ENCODE peak calls at places on chromosomes 5 and 9, in six cellular contexts. One of them, this sample, is unnamed.
A peak's percentile ranks its signal among the peaks of the same experiment; 100 is the strongest.

GRCh38 chr9:91162784-91163440 is 198.8 kb downstream of the AUH start:
- DNase-seq in ACHN: peak; percentile 9
- DNase-seq in WTC11: no peak
- DNase-seq in effector CD8-positive, alpha-beta T cell: no peak
- DNase-seq in stimulated activated CD4-positive, alpha-beta T cell treated with anti-CD3 and anti-CD28 coated beads, Interleukin-2, amount 100 ng/mL, for 48 hours: no peak
- DNase-seq in HFF-Myc: no peak
- DNase-seq in this sample: no peak

GRCh38 chr9:19431361-19432171 is 22.8 kb downstream of the ACER2 start:
- DNase-seq in WTC11: no peak
- DNase-seq in HFF-Myc: no peak
- DNase-seq in ACHN: no peak
- DNase-seq in effector CD8-positive, alpha-beta T cell: no peak
- DNase-seq in stimulated activated CD4-positive, alpha-beta T cell treated with anti-CD3 and anti-CD28 coated beads, Interleukin-2, amount 100 ng/mL, for 48 hours: no peak
- DNase-seq in this sample: no peak

GRCh38 chr9:128151343-128152132 is 2.3 kb downstream of the LCN2 start:
- DNase-seq in effector CD8-positive, alpha-beta T cell: no peak
- DNase-seq in stimulated activated CD4-positive, alpha-beta T cell treated with anti-CD3 and anti-CD28 coated beads, Interleukin-2, amount 100 ng/mL, for 48 hours: no peak
- DNase-seq in ACHN: no peak
- DNase-seq in WTC11: no peak
- DNase-seq in HFF-Myc: no peak
- DNase-seq in this sample: no peak

GRCh38 chr9:107251756-107252322 is 31.2 kb upstream of the RAD23B start:
- DNase-seq in stimulated activated CD4-positive, alpha-beta T cell treated with anti-CD3 and anti-CD28 coated beads, Interleukin-2, amount 100 ng/mL, for 48 hours: no peak
- DNase-seq in effector CD8-positive, alpha-beta T cell: no peak
- DNase-seq in ACHN: no peak
- DNase-seq in HFF-Myc: peak; percentile 77
- DNase-seq in WTC11: no peak
- DNase-seq in this sample: no peak

GRCh38 chr9:131635912-131636311 is 90.6 kb downstream of the PRRT1B start:
- DNase-seq in WTC11: no peak
- DNase-seq in HFF-Myc: no peak
- DNase-seq in effector CD8-positive, alpha-beta T cell: no peak
- DNase-seq in ACHN: no peak
- DNase-seq in stimulated activated CD4-positive, alpha-beta T cell treated with anti-CD3 and anti-CD28 coated beads, Interleukin-2, amount 100 ng/mL, for 48 hours: no peak
- DNase-seq in this sample: no peak

GRCh38 chr5:135195267-135195603 is 161.2 kb upstream of the PITX1 start:
- DNase-seq in ACHN: no peak
- DNase-seq in HFF-Myc: no peak
- DNase-seq in stimulated activated CD4-positive, alpha-beta T cell treated with anti-CD3 and anti-CD28 coated beads, Interleukin-2, amount 100 ng/mL, for 48 hours: no peak
- DNase-seq in effector CD8-positive, alpha-beta T cell: no peak
- DNase-seq in WTC11: no peak
- DNase-seq in this sample: no peak

GRCh38 chr5:14743601-14744295 is 79.2 kb downstream of the OTULIN start:
- DNase-seq in ACHN: no peak
- DNase-seq in WTC11: no peak
- DNase-seq in HFF-Myc: no peak
- DNase-seq in effector CD8-positive, alpha-beta T cell: no peak
- DNase-seq in stimulated activated CD4-positive, alpha-beta T cell treated with anti-CD3 and anti-CD28 coated beads, Interleukin-2, amount 100 ng/mL, for 48 hours: no peak
- DNase-seq in this sample: no peak

GRCh38 chr9:130955947-130956621 is 17.0 kb upstream of the FIBCD1 start:
- DNase-seq in stimulated activated CD4-positive, alpha-beta T cell treated with anti-CD3 and anti-CD28 coated beads, Interleukin-2, amount 100 ng/mL, for 48 hours: no peak
- DNase-seq in HFF-Myc: no peak
- DNase-seq in WTC11: no peak
- DNase-seq in effector CD8-positive, alpha-beta T cell: no peak
- DNase-seq in ACHN: no peak
- DNase-seq in this sample: no peak

GRCh38 chr5:87735918-87736317 is 323.2 kb upstream of the CCNH start:
- DNase-seq in stimulated activated CD4-positive, alpha-beta T cell treated with anti-CD3 and anti-CD28 coated beads, Interleukin-2, amount 100 ng/mL, for 48 hours: no peak
- DNase-seq in effector CD8-positive, alpha-beta T cell: no peak
- DNase-seq in WTC11: no peak
- DNase-seq in ACHN: no peak
- DNase-seq in HFF-Myc: no peak
- DNase-seq in this sample: no peak

GRCh38 chr9:78856144-78856543 is 559.2 kb downstream of the PSAT1 start:
- DNase-seq in effector CD8-positive, alpha-beta T cell: no peak
- DNase-seq in HFF-Myc: no peak
- DNase-seq in WTC11: no peak
- DNase-seq in stimulated activated CD4-positive, alpha-beta T cell treated with anti-CD3 and anti-CD28 coated beads, Interleukin-2, amount 100 ng/mL, for 48 hours: no peak
- DNase-seq in ACHN: no peak
- DNase-seq in this sample: no peak

GRCh38 chr9:36817160-36817834 is 216.8 kb downstream of the PAX5 start:
- DNase-seq in HFF-Myc: no peak
- DNase-seq in ACHN: no peak
- DNase-seq in effector CD8-positive, alpha-beta T cell: no peak
- DNase-seq in stimulated activated CD4-positive, alpha-beta T cell treated with anti-CD3 and anti-CD28 coated beads, Interleukin-2, amount 100 ng/mL, for 48 hours: no peak
- DNase-seq in WTC11: no peak
- DNase-seq in this sample: no peak

GRCh38 chr9:121769939-121770338 is 118.5 kb downstream of the DAB2IP start:
- DNase-seq in stimulated activated CD4-positive, alpha-beta T cell treated with anti-CD3 and anti-CD28 coated beads, Interleukin-2, amount 100 ng/mL, for 48 hours: no peak
- DNase-seq in effector CD8-positive, alpha-beta T cell: no peak
- DNase-seq in ACHN: no peak
- DNase-seq in HFF-Myc: no peak
- DNase-seq in WTC11: no peak
- DNase-seq in this sample: no peak

GRCh38 chr5:83720805-83721431 is at the start of gene HAPLN1:
- DNase-seq in stimulated activated CD4-positive, alpha-beta T cell treated with anti-CD3 and anti-CD28 coated beads, Interleukin-2, amount 100 ng/mL, for 48 hours: no peak
- DNase-seq in ACHN: no peak
- DNase-seq in HFF-Myc: no peak
- DNase-seq in WTC11: peak; percentile 28
- DNase-seq in effector CD8-positive, alpha-beta T cell: no peak
- DNase-seq in this sample: no peak

GRCh38 chr5:39846144-39846543 is 421.4 kb upstream of the DAB2 start:
- DNase-seq in stimulated activated CD4-positive, alpha-beta T cell treated with anti-CD3 and anti-CD28 coated beads, Interleukin-2, amount 100 ng/mL, for 48 hours: no peak
- DNase-seq in ACHN: no peak
- DNase-seq in effector CD8-positive, alpha-beta T cell: no peak
- DNase-seq in WTC11: no peak
- DNase-seq in HFF-Myc: no peak
- DNase-seq in this sample: no peak

GRCh38 chr5:67211926-67212325 is 15.3 kb upstream of the CD180 start:
- DNase-seq in HFF-Myc: no peak
- DNase-seq in ACHN: peak; percentile 21
- DNase-seq in effector CD8-positive, alpha-beta T cell: no peak
- DNase-seq in stimulated activated CD4-positive, alpha-beta T cell treated with anti-CD3 and anti-CD28 coated beads, Interleukin-2, amount 100 ng/mL, for 48 hours: no peak
- DNase-seq in WTC11: no peak
- DNase-seq in this sample: no peak

GRCh38 chr9:136311433-136312375 is 7.8 kb upstream of the CCDC187 start:
- DNase-seq in ACHN: no peak
- DNase-seq in WTC11: no peak
- DNase-seq in stimulated activated CD4-positive, alpha-beta T cell treated with anti-CD3 and anti-CD28 coated beads, Interleukin-2, amount 100 ng/mL, for 48 hours: no peak
- DNase-seq in effector CD8-positive, alpha-beta T cell: no peak
- DNase-seq in HFF-Myc: no peak
- DNase-seq in this sample: no peak

GRCh38 chr9:99680191-99680590 is 141.5 kb upstream of the NR4A3 start:
- DNase-seq in WTC11: no peak
- DNase-seq in stimulated activated CD4-positive, alpha-beta T cell treated with anti-CD3 and anti-CD28 coated beads, Interleukin-2, amount 100 ng/mL, for 48 hours: no peak
- DNase-seq in effector CD8-positive, alpha-beta T cell: no peak
- DNase-seq in ACHN: no peak
- DNase-seq in HFF-Myc: peak; percentile 26
- DNase-seq in this sample: no peak

GRCh38 chr9:112378441-112379176 is 1.3 kb upstream of the HSDL2 start:
- DNase-seq in effector CD8-positive, alpha-beta T cell: no peak
- DNase-seq in stimulated activated CD4-positive, alpha-beta T cell treated with anti-CD3 and anti-CD28 coated beads, Interleukin-2, amount 100 ng/mL, for 48 hours: peak; percentile 28
- DNase-seq in HFF-Myc: no peak
- DNase-seq in WTC11: no peak
- DNase-seq in ACHN: peak; percentile 12
- DNase-seq in this sample: no peak

GRCh38 chr9:21833090-21833801 is 30.8 kb downstream of the MTAP start:
- DNase-seq in WTC11: no peak
- DNase-seq in HFF-Myc: no peak
- DNase-seq in stimulated activated CD4-positive, alpha-beta T cell treated with anti-CD3 and anti-CD28 coated beads, Interleukin-2, amount 100 ng/mL, for 48 hours: no peak
- DNase-seq in ACHN: no peak
- DNase-seq in effector CD8-positive, alpha-beta T cell: no peak
- DNase-seq in this sample: no peak

GRCh38 chr5:64181440-64181839 is 15.8 kb downstream of the RNF180 start:
- DNase-seq in HFF-Myc: no peak
- DNase-seq in effector CD8-positive, alpha-beta T cell: no peak
- DNase-seq in stimulated activated CD4-positive, alpha-beta T cell treated with anti-CD3 and anti-CD28 coated beads, Interleukin-2, amount 100 ng/mL, for 48 hours: no peak
- DNase-seq in WTC11: no peak
- DNase-seq in ACHN: no peak
- DNase-seq in this sample: no peak

GRCh38 chr5:82912462-82912861 is 164.7 kb downstream of the TMEM167A start:
- DNase-seq in WTC11: no peak
- DNase-seq in effector CD8-positive, alpha-beta T cell: no peak
- DNase-seq in HFF-Myc: no peak
- DNase-seq in ACHN: no peak
- DNase-seq in stimulated activated CD4-positive, alpha-beta T cell treated with anti-CD3 and anti-CD28 coated beads, Interleukin-2, amount 100 ng/mL, for 48 hours: no peak
- DNase-seq in this sample: no peak

GRCh38 chr5:135400866-135401265 is 1.8 kb upstream of the MACROH2A1 start:
- DNase-seq in HFF-Myc: no peak
- DNase-seq in ACHN: no peak
- DNase-seq in stimulated activated CD4-positive, alpha-beta T cell treated with anti-CD3 and anti-CD28 coated beads, Interleukin-2, amount 100 ng/mL, for 48 hours: no peak
- DNase-seq in effector CD8-positive, alpha-beta T cell: no peak
- DNase-seq in WTC11: no peak
- DNase-seq in this sample: no peak

GRCh38 chr9:136607334-136607919 is 55.3 kb upstream of the EGFL7 start:
- DNase-seq in HFF-Myc: no peak
- DNase-seq in effector CD8-positive, alpha-beta T cell: no peak
- DNase-seq in stimulated activated CD4-positive, alpha-beta T cell treated with anti-CD3 and anti-CD28 coated beads, Interleukin-2, amount 100 ng/mL, for 48 hours: no peak
- DNase-seq in WTC11: no peak
- DNase-seq in ACHN: no peak
- DNase-seq in this sample: no peak

GRCh38 chr9:119027901-119028699 is 341.1 kb downstream of the BRINP1 start:
- DNase-seq in HFF-Myc: no peak
- DNase-seq in effector CD8-positive, alpha-beta T cell: no peak
- DNase-seq in ACHN: no peak
- DNase-seq in WTC11: peak; percentile 11
- DNase-seq in stimulated activated CD4-positive, alpha-beta T cell treated with anti-CD3 and anti-CD28 coated beads, Interleukin-2, amount 100 ng/mL, for 48 hours: no peak
- DNase-seq in this sample: no peak

GRCh38 chr5:179227196-179227577 is 118.1 kb downstream of the ADAMTS2 start:
- DNase-seq in effector CD8-positive, alpha-beta T cell: no peak
- DNase-seq in ACHN: no peak
- DNase-seq in HFF-Myc: no peak
- DNase-seq in stimulated activated CD4-positive, alpha-beta T cell treated with anti-CD3 and anti-CD28 coated beads, Interleukin-2, amount 100 ng/mL, for 48 hours: no peak
- DNase-seq in WTC11: peak; percentile 9
- DNase-seq in this sample: no peak

GRCh38 chr9:113587471-113588031 is 124.0 kb downstream of the RGS3 start:
- DNase-seq in HFF-Myc: no peak
- DNase-seq in effector CD8-positive, alpha-beta T cell: no peak
- DNase-seq in WTC11: peak; percentile 74
- DNase-seq in ACHN: no peak
- DNase-seq in stimulated activated CD4-positive, alpha-beta T cell treated with anti-CD3 and anti-CD28 coated beads, Interleukin-2, amount 100 ng/mL, for 48 hours: no peak
- DNase-seq in this sample: no peak

GRCh38 chr9:113941056-113941455 is 64.9 kb downstream of the ZNF618 start:
- DNase-seq in WTC11: no peak
- DNase-seq in ACHN: no peak
- DNase-seq in effector CD8-positive, alpha-beta T cell: no peak
- DNase-seq in stimulated activated CD4-positive, alpha-beta T cell treated with anti-CD3 and anti-CD28 coated beads, Interleukin-2, amount 100 ng/mL, for 48 hours: no peak
- DNase-seq in HFF-Myc: no peak
- DNase-seq in this sample: no peak

GRCh38 chr5:120151825-120152224 is 312.3 kb upstream of the PRR16 start:
- DNase-seq in ACHN: no peak
- DNase-seq in HFF-Myc: no peak
- DNase-seq in effector CD8-positive, alpha-beta T cell: no peak
- DNase-seq in WTC11: no peak
- DNase-seq in stimulated activated CD4-positive, alpha-beta T cell treated with anti-CD3 and anti-CD28 coated beads, Interleukin-2, amount 100 ng/mL, for 48 hours: no peak
- DNase-seq in this sample: no peak

GRCh38 chr5:96123418-96123817 is 161.8 kb upstream of the ELL2 start:
- DNase-seq in stimulated activated CD4-positive, alpha-beta T cell treated with anti-CD3 and anti-CD28 coated beads, Interleukin-2, amount 100 ng/mL, for 48 hours: no peak
- DNase-seq in HFF-Myc: no peak
- DNase-seq in ACHN: no peak
- DNase-seq in WTC11: no peak
- DNase-seq in effector CD8-positive, alpha-beta T cell: no peak
- DNase-seq in this sample: no peak

GRCh38 chr9:13628526-13628925 is 349.0 kb upstream of the MPDZ start:
- DNase-seq in HFF-Myc: no peak
- DNase-seq in WTC11: no peak
- DNase-seq in effector CD8-positive, alpha-beta T cell: no peak
- DNase-seq in stimulated activated CD4-positive, alpha-beta T cell treated with anti-CD3 and anti-CD28 coated beads, Interleukin-2, amount 100 ng/mL, for 48 hours: no peak
- DNase-seq in ACHN: no peak
- DNase-seq in this sample: no peak

GRCh38 chr9:16352791-16353401 is 517.6 kb downstream of the BNC2 start:
- DNase-seq in WTC11: no peak
- DNase-seq in stimulated activated CD4-positive, alpha-beta T cell treated with anti-CD3 and anti-CD28 coated beads, Interleukin-2, amount 100 ng/mL, for 48 hours: no peak
- DNase-seq in HFF-Myc: no peak
- DNase-seq in ACHN: no peak
- DNase-seq in effector CD8-positive, alpha-beta T cell: no peak
- DNase-seq in this sample: no peak

GRCh38 chr9:95088421-95089161 is 228.9 kb downstream of the FANCC start:
- DNase-seq in stimulated activated CD4-positive, alpha-beta T cell treated with anti-CD3 and anti-CD28 coated beads, Interleukin-2, amount 100 ng/mL, for 48 hours: no peak
- DNase-seq in HFF-Myc: no peak
- DNase-seq in WTC11: no peak
- DNase-seq in ACHN: no peak
- DNase-seq in effector CD8-positive, alpha-beta T cell: no peak
- DNase-seq in this sample: no peak

GRCh38 chr9:25681270-25681669 is 3.0 kb upstream of the TUSC1 start:
- DNase-seq in WTC11: no peak
- DNase-seq in ACHN: no peak
- DNase-seq in stimulated activated CD4-positive, alpha-beta T cell treated with anti-CD3 and anti-CD28 coated beads, Interleukin-2, amount 100 ng/mL, for 48 hours: no peak
- DNase-seq in effector CD8-positive, alpha-beta T cell: no peak
- DNase-seq in HFF-Myc: no peak
- DNase-seq in this sample: no peak

GRCh38 chr5:178797546-178798105 is 62.1 kb upstream of the ZNF354B start:
- DNase-seq in ACHN: no peak
- DNase-seq in WTC11: no peak
- DNase-seq in effector CD8-positive, alpha-beta T cell: no peak
- DNase-seq in HFF-Myc: no peak
- DNase-seq in stimulated activated CD4-positive, alpha-beta T cell treated with anti-CD3 and anti-CD28 coated beads, Interleukin-2, amount 100 ng/mL, for 48 hours: no peak
- DNase-seq in this sample: no peak

GRCh38 chr9:22114956-22115355 is 105.9 kb upstream of the CDKN2B start:
- DNase-seq in effector CD8-positive, alpha-beta T cell: no peak
- DNase-seq in HFF-Myc: no peak
- DNase-seq in ACHN: no peak
- DNase-seq in stimulated activated CD4-positive, alpha-beta T cell treated with anti-CD3 and anti-CD28 coated beads, Interleukin-2, amount 100 ng/mL, for 48 hours: no peak
- DNase-seq in WTC11: no peak
- DNase-seq in this sample: no peak